ENCODE peak calls at places on chromosomes 11 and 22, in seven cellular contexts. A, L, T, K, Y, X and C are unnamed samples.

GRCh38 chr11:44812971-44813370 is 86.2 kb downstream of the TSPAN18 start:
- DNase-seq in A (no peak), L (no peak), T (no peak), K (no peak), Y (no peak), X (no peak), C (no peak)

GRCh38 chr11:19252394-19253148 is 11.8 kb upstream of the E2F8 start:
- DNase-seq in A (no peak), L (no peak), T (no peak), K (no peak), Y (no peak), X (no peak), C (no peak)

GRCh38 chr11:76667271-76667818 is 3.2 kb downstream of the LRRC32 start:
- DNase-seq in A (no peak), L (no peak), T (no peak), K (no peak), Y (no peak), X (no peak), C (no peak)

GRCh38 chr22:49405590-49405989 is 422.1 kb downstream of the BRD1 start:
- DNase-seq in A (no peak), L (no peak), T (no peak), K (no peak), Y (no peak), X (no peak), C (no peak)

GRCh38 chr11:115699733-115700132 is 195.5 kb upstream of the CADM1 start:
- DNase-seq in A (no peak), L (no peak), T (no peak), K (no peak), Y (no peak), X (no peak), C (no peak)

GRCh38 chr11:70828498-70829159 is 423.7 kb downstream of the SHANK2 start:
- DNase-seq in A (no peak), L (no peak), T (no peak), K (no peak), Y (peak; percentile 34), X (no peak), C (no peak)

GRCh38 chr11:34050967-34051348 is 573 bp upstream of the CAPRIN1 start:
- DNase-seq in A (no peak), L (peak; percentile 67), T (peak; percentile 17), K (no peak), Y (no peak), X (no peak), C (no peak)

GRCh38 chr11:122170815-122171475 is 54.9 kb upstream of the BLID start:
- DNase-seq in A (no peak), L (no peak), T (no peak), K (no peak), Y (no peak), X (no peak), C (no peak)

GRCh38 chr11:8910662-8911039 is 338 bp upstream of the AKIP1 start:
- DNase-seq in A (no peak), L (no peak), T (no peak), K (no peak), Y (no peak), X (no peak), C (no peak)